ENCODE peak calls at places on chromosome 2, in ten cellular contexts. One of them, this sample, is unnamed.

GRCh38 chr2:12597555-12597954 is 119.2 kb upstream of the TRIB2 start:
- DNase-seq in cardiac muscle cell: no peak
- DNase-seq in endothelial cell of umbilical vein: no peak
- DNase-seq in esophagus squamous epithelium: no peak
- DNase-seq in WERI-Rb-1: no peak
- DNase-seq in foreskin fibroblast: no peak
- DNase-seq in breast epithelium: no peak
- DNase-seq in body of pancreas: no peak
- DNase-seq in cardiac fibroblast: no peak
- DNase-seq in dorsolateral prefrontal cortex: peak
- DNase-seq in this sample: no peak

GRCh38 chr2:207288628-207289027 is 122.9 kb upstream of the KLF7 start:
- DNase-seq in foreskin fibroblast: no peak
- DNase-seq in cardiac fibroblast: no peak
- DNase-seq in WERI-Rb-1: no peak
- DNase-seq in endothelial cell of umbilical vein: no peak
- DNase-seq in breast epithelium: no peak
- DNase-seq in dorsolateral prefrontal cortex: no peak
- DNase-seq in cardiac muscle cell: no peak
- DNase-seq in body of pancreas: no peak
- DNase-seq in esophagus squamous epithelium: no peak
- DNase-seq in this sample: no peak

GRCh38 chr2:134527398-134527797 is 191.4 kb downstream of the TMEM163 start:
- DNase-seq in cardiac muscle cell: no peak
- DNase-seq in cardiac fibroblast: no peak
- DNase-seq in foreskin fibroblast: no peak
- DNase-seq in dorsolateral prefrontal cortex: no peak
- DNase-seq in WERI-Rb-1: no peak
- DNase-seq in endothelial cell of umbilical vein: no peak
- DNase-seq in breast epithelium: no peak
- DNase-seq in body of pancreas: no peak
- DNase-seq in esophagus squamous epithelium: no peak
- DNase-seq in this sample: no peak

GRCh38 chr2:198203306-198203705 is 398.9 kb downstream of the PLCL1 start:
- DNase-seq in esophagus squamous epithelium: no peak
- DNase-seq in WERI-Rb-1: no peak
- DNase-seq in cardiac fibroblast: no peak
- DNase-seq in breast epithelium: no peak
- DNase-seq in endothelial cell of umbilical vein: no peak
- DNase-seq in dorsolateral prefrontal cortex: no peak
- DNase-seq in foreskin fibroblast: no peak
- DNase-seq in body of pancreas: no peak
- DNase-seq in cardiac muscle cell: no peak
- DNase-seq in this sample: no peak

GRCh38 chr2:27379840-27380625 is 501 bp downstream of the ZNF513 start:
- DNase-seq in foreskin fibroblast: peak
- DNase-seq in dorsolateral prefrontal cortex: peak
- DNase-seq in esophagus squamous epithelium: peak
- DNase-seq in breast epithelium: no peak
- DNase-seq in cardiac muscle cell: peak
- DNase-seq in endothelial cell of umbilical vein: peak
- DNase-seq in body of pancreas: peak
- DNase-seq in cardiac fibroblast: peak
- DNase-seq in WERI-Rb-1: no peak
- DNase-seq in this sample: no peak

GRCh38 chr2:118403658-118404451 is 315.6 kb downstream of the INSIG2 start:
- DNase-seq in esophagus squamous epithelium: no peak
- DNase-seq in cardiac muscle cell: no peak
- DNase-seq in foreskin fibroblast: peak
- DNase-seq in cardiac fibroblast: no peak
- DNase-seq in breast epithelium: no peak
- DNase-seq in endothelial cell of umbilical vein: no peak
- DNase-seq in dorsolateral prefrontal cortex: no peak
- DNase-seq in body of pancreas: no peak
- DNase-seq in WERI-Rb-1: no peak
- DNase-seq in this sample: no peak

GRCh38 chr2:4528773-4529172 is 825.4 kb downstream of the DCDC2C start:
- DNase-seq in WERI-Rb-1: no peak
- DNase-seq in esophagus squamous epithelium: no peak
- DNase-seq in cardiac muscle cell: no peak
- DNase-seq in dorsolateral prefrontal cortex: no peak
- DNase-seq in body of pancreas: no peak
- DNase-seq in endothelial cell of umbilical vein: no peak
- DNase-seq in foreskin fibroblast: no peak
- DNase-seq in cardiac fibroblast: no peak
- DNase-seq in breast epithelium: no peak
- DNase-seq in this sample: no peak

GRCh38 chr2:201440182-201440581 is 11.1 kb downstream of the TRAK2 start:
- DNase-seq in foreskin fibroblast: no peak
- DNase-seq in esophagus squamous epithelium: no peak
- DNase-seq in WERI-Rb-1: no peak
- DNase-seq in dorsolateral prefrontal cortex: no peak
- DNase-seq in cardiac fibroblast: no peak
- DNase-seq in breast epithelium: no peak
- DNase-seq in endothelial cell of umbilical vein: no peak
- DNase-seq in body of pancreas: peak
- DNase-seq in cardiac muscle cell: no peak
- DNase-seq in this sample: peak

DNA sequence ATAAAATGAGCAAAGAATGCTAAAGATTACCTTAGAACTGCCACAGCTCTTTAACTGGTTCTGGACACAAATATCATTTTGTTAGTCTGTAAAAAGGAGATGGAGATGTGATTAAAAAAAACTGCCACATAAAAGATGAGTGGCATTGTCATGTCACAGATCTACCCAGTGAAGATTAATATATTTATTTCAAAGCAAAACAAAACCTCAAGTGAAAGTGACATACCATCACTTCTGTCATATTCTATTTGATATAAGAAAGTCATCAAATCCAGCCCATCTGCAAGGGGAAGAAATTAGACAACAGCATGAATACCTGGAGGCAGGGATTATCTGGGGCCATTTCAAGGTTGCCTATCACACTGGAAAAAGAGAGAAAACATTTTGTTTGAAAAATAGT is 417.6 kb upstream of the LRRTM4 start:
- DNase-seq in dorsolateral prefrontal cortex: no peak
- DNase-seq in cardiac muscle cell: no peak
- DNase-seq in endothelial cell of umbilical vein: no peak
- DNase-seq in body of pancreas: no peak
- DNase-seq in esophagus squamous epithelium: no peak
- DNase-seq in foreskin fibroblast: no peak
- DNase-seq in breast epithelium: no peak
- DNase-seq in cardiac fibroblast: no peak
- DNase-seq in WERI-Rb-1: no peak
- DNase-seq in this sample: no peak
- TF ChIP-seq CTCF in dorsolateral prefrontal cortex: no peak
- TF ChIP-seq CTCF in cardiac muscle cell: no peak
- TF ChIP-seq CTCF in endothelial cell of umbilical vein: no peak
- TF ChIP-seq CTCF in body of pancreas: no peak
- TF ChIP-seq CTCF in esophagus squamous epithelium: no peak
- TF ChIP-seq CTCF in foreskin fibroblast: no peak
- TF ChIP-seq CTCF in breast epithelium: no peak
- TF ChIP-seq CTCF in cardiac fibroblast: no peak
- TF ChIP-seq CTCF in WERI-Rb-1: no peak
- TF ChIP-seq CTCF in this sample: no peak

GRCh38 chr2:168118733-168119518 is 128.5 kb downstream of the STK39 start:
- DNase-seq in endothelial cell of umbilical vein: peak
- DNase-seq in foreskin fibroblast: peak
- DNase-seq in breast epithelium: no peak
- DNase-seq in cardiac fibroblast: peak
- DNase-seq in cardiac muscle cell: peak
- DNase-seq in body of pancreas: peak
- DNase-seq in dorsolateral prefrontal cortex: no peak
- DNase-seq in WERI-Rb-1: peak
- DNase-seq in esophagus squamous epithelium: no peak
- DNase-seq in this sample: peak

GRCh38 chr2:168120310-168120709 is 127.1 kb downstream of the STK39 start:
- DNase-seq in esophagus squamous epithelium: no peak
- DNase-seq in cardiac fibroblast: no peak
- DNase-seq in body of pancreas: no peak
- DNase-seq in dorsolateral prefrontal cortex: no peak
- DNase-seq in endothelial cell of umbilical vein: no peak
- DNase-seq in cardiac muscle cell: no peak
- DNase-seq in WERI-Rb-1: no peak
- DNase-seq in foreskin fibroblast: no peak
- DNase-seq in breast epithelium: no peak
- DNase-seq in this sample: no peak

GRCh38 chr2:168120730-168121129 is 126.7 kb downstream of the STK39 start:
- DNase-seq in esophagus squamous epithelium: no peak
- DNase-seq in breast epithelium: no peak
- DNase-seq in WERI-Rb-1: no peak
- DNase-seq in foreskin fibroblast: peak
- DNase-seq in endothelial cell of umbilical vein: no peak
- DNase-seq in dorsolateral prefrontal cortex: no peak
- DNase-seq in cardiac fibroblast: no peak
- DNase-seq in body of pancreas: no peak
- DNase-seq in cardiac muscle cell: no peak
- DNase-seq in this sample: no peak

GRCh38 chr2:168116448-168116847 is 130.9 kb downstream of the STK39 start:
- DNase-seq in esophagus squamous epithelium: no peak
- DNase-seq in WERI-Rb-1: peak
- DNase-seq in foreskin fibroblast: no peak
- DNase-seq in dorsolateral prefrontal cortex: no peak
- DNase-seq in cardiac muscle cell: peak
- DNase-seq in cardiac fibroblast: no peak
- DNase-seq in body of pancreas: no peak
- DNase-seq in breast epithelium: no peak
- DNase-seq in endothelial cell of umbilical vein: no peak
- DNase-seq in this sample: no peak

GRCh38 chr2:168119519-168120141 is 127.8 kb downstream of the STK39 start:
- DNase-seq in cardiac fibroblast: peak
- DNase-seq in endothelial cell of umbilical vein: peak
- DNase-seq in body of pancreas: peak
- DNase-seq in esophagus squamous epithelium: no peak
- DNase-seq in foreskin fibroblast: peak
- DNase-seq in dorsolateral prefrontal cortex: no peak
- DNase-seq in WERI-Rb-1: peak
- DNase-seq in breast epithelium: no peak
- DNase-seq in cardiac muscle cell: peak
- DNase-seq in this sample: peak
- TF ChIP-seq CTCF in cardiac fibroblast: peak
- TF ChIP-seq CTCF in endothelial cell of umbilical vein: peak
- TF ChIP-seq CTCF in body of pancreas: peak
- TF ChIP-seq CTCF in esophagus squamous epithelium: peak
- TF ChIP-seq CTCF in foreskin fibroblast: peak
- TF ChIP-seq CTCF in dorsolateral prefrontal cortex: peak
- TF ChIP-seq CTCF in WERI-Rb-1: peak
- TF ChIP-seq CTCF in breast epithelium: peak
- TF ChIP-seq CTCF in cardiac muscle cell: peak
- TF ChIP-seq CTCF in this sample: no peak

GRCh38 chr2:46557788-46558187 is 78.4 kb downstream of the TMEM247 start:
- DNase-seq in cardiac fibroblast: no peak
- DNase-seq in cardiac muscle cell: no peak
- DNase-seq in dorsolateral prefrontal cortex: no peak
- DNase-seq in esophagus squamous epithelium: no peak
- DNase-seq in WERI-Rb-1: no peak
- DNase-seq in endothelial cell of umbilical vein: no peak
- DNase-seq in foreskin fibroblast: no peak
- DNase-seq in breast epithelium: no peak
- DNase-seq in body of pancreas: no peak
- DNase-seq in this sample: no peak

GRCh38 chr2:46561731-46562450 is 82.5 kb downstream of the TMEM247 start:
- DNase-seq in foreskin fibroblast: no peak
- DNase-seq in breast epithelium: no peak
- DNase-seq in endothelial cell of umbilical vein: no peak
- DNase-seq in body of pancreas: no peak
- DNase-seq in dorsolateral prefrontal cortex: no peak
- DNase-seq in cardiac fibroblast: no peak
- DNase-seq in WERI-Rb-1: no peak
- DNase-seq in esophagus squamous epithelium: no peak
- DNase-seq in cardiac muscle cell: peak
- DNase-seq in this sample: no peak

GRCh38 chr2:46555646-46556205 is 76.4 kb downstream of the TMEM247 start:
- DNase-seq in body of pancreas: no peak
- DNase-seq in cardiac fibroblast: no peak
- DNase-seq in WERI-Rb-1: no peak
- DNase-seq in cardiac muscle cell: no peak
- DNase-seq in esophagus squamous epithelium: no peak
- DNase-seq in dorsolateral prefrontal cortex: no peak
- DNase-seq in breast epithelium: no peak
- DNase-seq in foreskin fibroblast: no peak
- DNase-seq in endothelial cell of umbilical vein: no peak
- DNase-seq in this sample: no peak

GRCh38 chr2:46562451-46562841 is 83.1 kb downstream of the TMEM247 start:
- DNase-seq in cardiac fibroblast: no peak
- DNase-seq in esophagus squamous epithelium: no peak
- DNase-seq in foreskin fibroblast: no peak
- DNase-seq in WERI-Rb-1: no peak
- DNase-seq in cardiac muscle cell: no peak
- DNase-seq in dorsolateral prefrontal cortex: no peak
- DNase-seq in body of pancreas: no peak
- DNase-seq in endothelial cell of umbilical vein: no peak
- DNase-seq in breast epithelium: no peak
- DNase-seq in this sample: no peak

DNA sequence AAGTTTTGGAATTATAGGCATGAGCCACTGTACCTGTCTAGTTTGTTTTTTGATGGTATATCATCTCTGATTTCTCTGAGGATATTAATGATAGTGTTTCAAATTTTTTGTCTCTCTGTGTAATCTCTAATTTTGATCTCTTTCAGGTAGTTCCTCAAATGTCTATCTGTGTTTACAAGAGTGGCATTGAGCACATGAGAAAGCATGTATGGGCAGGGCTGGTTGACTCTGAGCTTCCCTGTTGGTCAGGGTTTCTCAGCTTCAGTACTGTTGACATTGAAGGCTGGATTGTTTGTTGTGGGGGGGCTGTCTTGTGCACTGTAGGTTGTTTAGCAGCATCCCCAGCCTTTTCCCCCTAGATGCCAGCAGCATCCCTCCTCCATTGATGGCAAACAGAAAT is 79.9 kb downstream of the TMEM247 start:
- DNase-seq in breast epithelium: no peak
- DNase-seq in dorsolateral prefrontal cortex: no peak
- DNase-seq in body of pancreas: no peak
- DNase-seq in foreskin fibroblast: no peak
- DNase-seq in esophagus squamous epithelium: no peak
- DNase-seq in cardiac muscle cell: no peak
- DNase-seq in cardiac fibroblast: no peak
- DNase-seq in WERI-Rb-1: no peak
- DNase-seq in endothelial cell of umbilical vein: no peak
- DNase-seq in this sample: no peak
- TF ChIP-seq CTCF in breast epithelium: no peak
- TF ChIP-seq CTCF in dorsolateral prefrontal cortex: no peak
- TF ChIP-seq CTCF in body of pancreas: no peak
- TF ChIP-seq CTCF in foreskin fibroblast: no peak
- TF ChIP-seq CTCF in esophagus squamous epithelium: no peak
- TF ChIP-seq CTCF in cardiac muscle cell: no peak
- TF ChIP-seq CTCF in cardiac fibroblast: no peak
- TF ChIP-seq CTCF in WERI-Rb-1: no peak
- TF ChIP-seq CTCF in endothelial cell of umbilical vein: no peak
- TF ChIP-seq CTCF in this sample: no peak

DNA sequence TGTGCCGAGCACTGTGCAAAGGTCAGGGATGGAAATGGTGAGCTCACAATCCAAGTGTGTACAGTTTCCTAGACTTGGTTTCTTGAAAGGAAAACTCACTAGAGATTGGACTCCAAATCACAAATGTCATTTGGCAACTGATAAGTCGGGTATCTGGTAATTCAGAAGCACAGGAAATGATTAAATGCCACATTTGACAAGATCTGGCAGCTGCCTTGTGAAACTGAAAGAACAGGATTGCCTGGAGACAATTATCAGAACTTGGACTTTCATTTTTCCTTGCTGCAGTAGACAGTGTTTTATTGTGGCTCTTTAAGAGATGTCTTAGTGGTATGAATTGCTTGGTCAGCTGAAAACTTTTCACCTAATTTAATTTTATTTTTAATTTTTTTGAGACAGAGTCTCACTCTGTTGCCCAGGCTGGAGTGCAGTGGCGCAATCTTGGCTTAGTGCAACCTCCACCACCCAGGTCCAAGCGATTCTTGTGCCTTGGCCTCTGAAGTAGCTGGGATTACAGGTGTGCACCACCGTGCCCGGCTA is 19.2 kb downstream of the ITGA6 start:
- DNase-seq in endothelial cell of umbilical vein: peak
- DNase-seq in WERI-Rb-1: no peak
- DNase-seq in foreskin fibroblast: no peak
- DNase-seq in esophagus squamous epithelium: no peak
- DNase-seq in body of pancreas: no peak
- DNase-seq in breast epithelium: no peak
- DNase-seq in cardiac fibroblast: no peak
- DNase-seq in cardiac muscle cell: peak
- DNase-seq in dorsolateral prefrontal cortex: no peak
- DNase-seq in this sample: no peak
- TF ChIP-seq CTCF in endothelial cell of umbilical vein: no peak
- TF ChIP-seq CTCF in WERI-Rb-1: no peak
- TF ChIP-seq CTCF in foreskin fibroblast: no peak
- TF ChIP-seq CTCF in esophagus squamous epithelium: no peak
- TF ChIP-seq CTCF in body of pancreas: no peak
- TF ChIP-seq CTCF in breast epithelium: no peak
- TF ChIP-seq CTCF in cardiac fibroblast: no peak
- TF ChIP-seq CTCF in cardiac muscle cell: no peak
- TF ChIP-seq CTCF in dorsolateral prefrontal cortex: no peak
- TF ChIP-seq CTCF in this sample: no peak

This sample was measured in Calu3.